ENCODE peak calls at places on chromosomes 4 and X, in six cellular contexts. U is lower lobe of right lung, C is breast epithelium, Q is Caco-2, I is aorta, B is heart right ventricle. W is an unnamed sample. For H3K4me1, the result is how much of the 10 kb centered on the place peaks cover.

GRCh38 chr4:64617813-64618212 is 208.6 kb upstream of the TECRL start:
- DNase-seq in Q (no peak), U (no peak), B (no peak), I (no peak), C (no peak), W (no peak)

GRCh38 chr4:11765849-11766453 is 337.3 kb upstream of the HS3ST1 start:
- DNase-seq in Q (peak), B (peak), I (no peak), C (no peak), U (no peak), W (no peak)

GRCh38 chr4:89753601-89754066 is 83.3 kb downstream of the SNCA start:
- DNase-seq in I (no peak), C (no peak), U (no peak), B (no peak), Q (peak), W (no peak)

GRCh38 chr4:109375778-109376414 is 57.7 kb upstream of the SEC24B start:
- DNase-seq in U (peak), Q (no peak), I (no peak), B (no peak), C (peak), W (no peak)

GRCh38 chrX:11438767-11439166 is 145.6 kb downstream of the AMELX start:
- DNase-seq in Q (no peak), U (no peak), C (no peak), I (no peak), B (no peak), W (no peak)

GRCh38 chr4:101160792-101161592 is 186.3 kb downstream of the PPP3CA start:
- DNase-seq in I (no peak), C (no peak), Q (no peak), U (no peak), B (no peak), W (no peak)

GRCh38 chr4:184747034-184747830 is 13.3 kb upstream of the CENPU start:
- DNase-seq in B (no peak), I (no peak), U (peak), Q (peak), C (peak), W (peak)

GRCh38 chr4:102344520-102344954 is 745 bp downstream of the SLC39A8 start:
- DNase-seq in Q (peak), U (peak), C (peak), I (peak), B (peak), W (peak)

GRCh38 chr4:119027815-119028214 is 107.8 kb upstream of the MYOZ2 start:
- DNase-seq in Q (no peak), C (no peak), U (no peak), I (no peak), B (no peak), W (no peak)

GRCh38 chr4:150127757-150128156 is 49.5 kb downstream of the DCLK2 start:
- DNase-seq in I (no peak), U (no peak), C (no peak), Q (no peak), B (no peak), W (no peak)

GRCh38 chrX:5876984-5877655 is 351.5 kb downstream of the NLGN4X start:
- DNase-seq in I (no peak), U (no peak), C (no peak), B (no peak), Q (peak), W (no peak)

GRCh38 chr4:90027565-90027964 is 99.6 kb upstream of the CCSER1 start:
- DNase-seq in I (no peak), Q (no peak), U (no peak), B (no peak), C (no peak), W (no peak)

GRCh38 chr4:2728221-2728620 is 27.9 kb downstream of the TNIP2 start:
- DNase-seq in B (no peak), C (no peak), U (no peak), Q (no peak), I (no peak), W (no peak)

GRCh38 chrX:113260474-113260873 is 419.8 kb upstream of the AMOT start:
- DNase-seq in C (no peak), I (no peak), B (no peak), Q (peak), U (no peak), W (no peak)

GRCh38 chr4:80989921-80990544 is 40.5 kb upstream of the BMP3 start:
- DNase-seq in Q (peak), B (peak), U (no peak), I (no peak), C (no peak), W (no peak)

GRCh38 chr4:186840222-186840701 is 116.6 kb upstream of the FAT1 start:
- DNase-seq in U (no peak), B (peak), I (no peak), C (peak), Q (no peak), W (peak)

GRCh38 chrX:104343408-104344129 is 88.8 kb upstream of the ESX1 start:
- DNase-seq in B (peak), U (no peak), I (no peak), Q (peak), C (no peak), W (no peak)

GRCh38 chr4:176308441-176308840 is 11.3 kb upstream of the SPCS3 start:
- DNase-seq in U (no peak), B (no peak), Q (no peak), C (no peak), I (no peak), W (no peak)

GRCh38 chrX:32408389-32408788 is 803.0 kb downstream of the DMD start:
- DNase-seq in Q (no peak), U (no peak), I (no peak), C (no peak), B (no peak), W (no peak)

GRCh38 chr4:187422655-187423054 is 572.9 kb upstream of the ZFP42 start:
- DNase-seq in U (no peak), I (no peak), C (no peak), B (no peak), Q (no peak), W (no peak)

GRCh38 chr4:28868831-28869230 is 1851.3 kb upstream of the PCDH7 start:
- DNase-seq in I (no peak), B (no peak), U (no peak), C (no peak), Q (no peak), W (no peak)

GRCh38 chrX:25872786-25873185 is 265.4 kb upstream of the MAGEB18 start:
- DNase-seq in I (no peak), U (no peak), B (no peak), C (no peak), Q (no peak), W (no peak)

GRCh38 chr4:113122066-113122465 is 72.6 kb downstream of the ANK2 start:
- DNase-seq in Q (no peak), C (no peak), U (no peak), B (no peak), I (no peak), W (no peak)

GRCh38 chr4:124318292-124318691 is 394.2 kb downstream of the ANKRD50 start:
- DNase-seq in I (no peak), C (no peak), Q (no peak), B (no peak), U (no peak), W (no peak)

GRCh38 chrX:71634366-71634765 is 16.1 kb upstream of the CXCR3 start:
- DNase-seq in I (no peak), C (no peak), B (no peak), Q (no peak), U (no peak), W (no peak)

GRCh38 chrX:55167124-55167523 is 53.0 kb upstream of the PAGE5 start:
- DNase-seq in I (no peak), Q (no peak), U (no peak), C (no peak), B (no peak), W (no peak)

GRCh38 chrX:7828594-7828993 is 14.4 kb upstream of the VCX start:
- DNase-seq in U (no peak), C (no peak), I (no peak), B (no peak), Q (peak), W (no peak)

GRCh38 chr4:80192937-80193336 is 4.4 kb upstream of the PRDM8 start:
- DNase-seq in U (no peak), I (no peak), C (no peak), Q (no peak), B (no peak), W (no peak)

GRCh38 chr4:177010421-177010820 is 217.7 kb upstream of the VEGFC start:
- DNase-seq in C (no peak), U (no peak), Q (no peak), B (no peak), I (no peak), W (no peak)

GRCh38 chrX:11648705-11649519 is 16.8 kb downstream of the ARHGAP6 start:
- DNase-seq in U (no peak), B (no peak), C (no peak), I (no peak), Q (no peak), W (no peak)

GRCh38 chr4:77538574-77539157 is 67.0 kb upstream of the CXCL13 start:
- DNase-seq in Q (no peak), B (no peak), I (no peak), C (no peak), U (no peak), W (peak)

GRCh38 chr4:23028875-23029274 is 336.1 kb downstream of the GBA3 start:
- DNase-seq in I (no peak), B (no peak), U (no peak), C (no peak), Q (no peak), W (no peak)

GRCh38 chrX:47568656-47569295 is 7.8 kb downstream of the ARAF start:
- DNase-seq in Q (peak), I (peak), U (no peak), B (no peak), C (no peak), W (no peak)

GRCh38 chr4:39042365-39042764 is 10.2 kb upstream of the TMEM156 start:
- DNase-seq in B (no peak), I (no peak), C (no peak), Q (peak), U (no peak), W (no peak)

GRCh38 chr4:128942547-128942946 is 133.0 kb downstream of the JADE1 start:
- DNase-seq in I (no peak), B (no peak), U (no peak), C (no peak), Q (no peak), W (no peak)

GRCh38 chr4:18020145-18020670 is 1.3 kb downstream of the LCORL start:
- DNase-seq in I (no peak), U (no peak), B (no peak), Q (no peak), C (no peak), W (no peak)

GRCh38 chrX:139881572-139881971 is 51.3 kb downstream of the ATP11C start:
- DNase-seq in C (no peak), Q (no peak), U (no peak), I (no peak), B (peak), W (no peak)

GRCh38 chrX:5810636-5811035 is 418.0 kb downstream of the NLGN4X start:
- DNase-seq in U (no peak), C (no peak), B (no peak), I (no peak), Q (no peak), W (no peak)

GRCh38 chrX:101079223-101079622 is 544 bp downstream of the TMEM35A start:
- DNase-seq in C (no peak), I (no peak), B (no peak), U (no peak), Q (no peak), W (no peak)
- H3K4me3 ChIP-seq in C (peak), I (peak), B (no peak), U (peak), Q (no peak), W (peak)

GRCh38 chr4:26085581-26085980 is 171.6 kb downstream of the SMIM20 start:
- DNase-seq in Q (no peak), C (no peak), U (no peak), B (no peak), I (no peak), W (no peak)
- H3K4me1 ChIP-seq in Q (under half), C (under half), U (under half), B (under half), I (under half), W (under half)

DNA sequence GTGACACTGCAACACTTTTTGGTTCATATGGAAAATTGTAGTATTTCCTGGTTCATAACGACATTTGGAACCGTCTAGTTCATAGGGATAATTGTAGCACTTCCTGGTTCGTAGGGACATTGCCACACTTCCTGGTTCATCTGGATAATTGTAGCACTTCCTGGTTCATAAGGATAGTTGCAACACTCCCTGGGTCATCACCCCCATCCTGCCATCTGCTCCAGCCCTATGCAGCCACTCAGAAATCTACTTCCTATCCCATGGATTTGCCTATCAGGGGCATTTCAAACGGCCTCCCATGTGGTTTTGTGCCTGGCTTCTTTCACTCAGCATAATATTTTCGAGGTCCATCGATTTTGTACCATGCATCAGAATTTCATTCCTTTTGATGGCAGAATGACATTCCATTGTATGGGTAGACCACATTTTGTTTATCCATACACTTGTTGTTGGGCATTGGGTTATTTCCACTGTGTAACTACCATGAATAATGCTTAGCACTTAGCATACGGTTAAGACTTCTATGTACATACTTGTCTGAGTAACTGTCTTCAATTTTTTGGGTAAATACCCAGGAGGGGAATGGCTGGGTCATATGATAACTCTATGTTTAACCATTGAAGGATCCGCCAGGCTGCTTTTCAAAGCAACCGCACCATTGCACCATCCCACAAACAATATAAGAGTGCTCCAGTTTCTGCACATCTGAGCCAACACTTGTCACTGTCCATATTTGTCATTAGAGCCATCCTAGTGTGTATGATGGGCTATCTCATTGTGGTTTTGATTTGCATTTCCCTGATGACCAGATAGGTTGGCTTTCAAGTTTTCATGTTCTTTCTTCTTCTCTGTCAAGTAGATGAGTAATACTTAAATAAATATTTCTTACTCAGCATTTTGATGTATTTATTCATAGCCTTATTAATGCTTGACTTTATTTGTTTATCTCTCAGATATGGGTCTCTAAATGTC is 58.3 kb upstream of the CD99 start:
- DNase-seq in B (no peak), Q (no peak), I (no peak), U (no peak), C (no peak), W (no peak)
- H3K4me3 ChIP-seq in B (no peak), Q (no peak), I (no peak), U (no peak), C (no peak), W (no peak)

GRCh38 chr4:54784188-54784671 is 126.5 kb downstream of the KIT start:
- DNase-seq in Q (no peak), U (peak), C (peak), B (peak), I (peak), W (peak)
- H3K4me1 ChIP-seq in Q (under half), U (under half), C (under half), B (under half), I (under half), W (under half)

DNA sequence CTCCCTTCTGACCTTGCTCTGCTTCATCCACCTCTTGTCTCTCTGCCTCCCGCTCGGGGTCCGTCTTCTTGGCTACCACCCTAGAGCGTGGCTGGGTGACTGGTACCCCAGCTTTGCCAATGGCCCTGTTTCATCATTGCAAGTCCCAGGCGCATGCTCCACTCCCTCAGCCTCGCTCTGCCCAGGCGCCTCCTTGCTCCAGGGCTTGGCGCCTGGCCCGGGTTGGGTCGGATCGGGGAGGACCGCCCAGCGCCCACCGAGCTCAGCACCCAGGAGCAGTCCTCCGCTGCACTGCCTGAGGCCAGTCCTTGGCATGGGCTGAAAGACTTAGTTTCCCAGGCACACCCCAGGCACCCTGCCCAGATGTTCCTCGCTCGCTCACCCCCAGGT is 577 bp downstream of the BGN start:
- DNase-seq in C (no peak), I (peak), Q (no peak), U (no peak), B (no peak), W (no peak)
- H3K4me3 ChIP-seq in C (peak), I (peak), Q (no peak), U (peak), B (peak), W (peak)

GRCh38 chr4:73596001-73596400 is 24.2 kb downstream of the RASSF6 start:
- DNase-seq in U (no peak), I (no peak), B (no peak), C (no peak), Q (no peak), W (no peak)

GRCh38 chr4:73599182-73599581 is 21.1 kb downstream of the RASSF6 start:
- DNase-seq in I (no peak), C (peak), B (no peak), Q (peak), U (no peak), W (no peak)

GRCh38 chr4:73593631-73594241 is 26.5 kb downstream of the RASSF6 start:
- DNase-seq in Q (peak), I (no peak), C (no peak), B (no peak), U (no peak), W (no peak)

GRCh38 chr4:73600917-73601316 is 19.3 kb downstream of the RASSF6 start:
- DNase-seq in U (no peak), C (no peak), B (no peak), Q (no peak), I (no peak), W (no peak)

DNA sequence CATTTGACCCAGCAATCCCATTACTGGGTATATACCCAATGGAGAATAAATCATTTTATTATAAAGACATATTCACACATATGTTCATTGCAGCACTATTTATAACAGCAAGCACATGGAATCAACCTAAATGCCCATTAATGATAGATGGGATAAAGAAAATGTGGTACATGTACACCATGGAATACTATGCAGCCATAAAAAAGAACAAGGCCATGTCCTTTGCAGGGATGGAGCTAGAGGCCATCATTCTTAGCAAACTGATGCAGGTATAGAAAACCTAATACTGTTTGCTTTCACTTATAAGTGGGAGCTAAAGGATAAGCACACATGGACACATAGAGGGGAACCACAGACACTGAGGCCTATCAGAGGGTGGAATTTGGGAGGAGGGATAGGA is 22.6 kb downstream of the RASSF6 start:
- DNase-seq in U (no peak), C (no peak), B (no peak), Q (no peak), I (no peak), W (no peak)
- H3K4me1 ChIP-seq in U (under half), C (under half), B (under half), Q (under half), I (under half), W (under half)

GRCh38 chr4:110631582-110632505 is 9.0 kb upstream of the PITX2 start:
- DNase-seq in Q (no peak), C (peak), I (peak), U (peak), B (peak), W (no peak)

GRCh38 chr4:110628321-110629213 is 5.7 kb upstream of the PITX2 start:
- DNase-seq in C (no peak), Q (no peak), U (no peak), I (peak), B (no peak), W (no peak)

GRCh38 chr4:110630621-110631402 is 7.9 kb upstream of the PITX2 start:
- DNase-seq in B (no peak), I (peak), U (no peak), Q (no peak), C (no peak), W (no peak)

GRCh38 chr4:110629214-110629754 is 6.4 kb upstream of the PITX2 start:
- DNase-seq in C (no peak), I (peak), U (no peak), B (no peak), Q (no peak), W (no peak)

GRCh38 chr4:110629780-110630500 is 7.1 kb upstream of the PITX2 start:
- DNase-seq in U (no peak), Q (no peak), B (no peak), C (no peak), I (no peak), W (no peak)
- H3K4me3 ChIP-seq in U (no peak), Q (no peak), B (no peak), C (no peak), I (no peak), W (no peak)

DNA sequence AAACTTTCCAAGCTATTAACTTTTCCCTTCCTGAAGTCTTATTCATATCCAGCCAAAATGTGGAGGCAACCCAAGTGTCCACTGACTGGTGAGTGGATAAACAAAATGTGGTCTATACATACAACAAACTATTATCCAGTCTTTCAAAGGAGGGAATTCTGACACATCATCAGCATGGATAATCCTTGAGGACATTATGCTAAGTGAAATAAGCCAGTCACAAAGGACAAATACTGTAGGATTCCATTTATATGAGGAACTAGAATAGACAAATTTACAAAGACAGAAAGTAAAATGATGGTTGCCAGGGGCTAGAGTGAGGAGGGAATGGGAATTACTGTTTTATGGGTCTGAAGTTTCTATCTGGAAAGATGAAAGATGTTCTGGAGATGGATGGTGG is 178.7 kb upstream of the PITX2 start:
- DNase-seq in I (no peak), B (no peak), Q (no peak), U (no peak), C (no peak), W (no peak)
- H3K4me1 ChIP-seq in I (under half), B (under half), Q (under half), U (under half), C (under half), W (under half)

W was measured in left lung.